ENCODE peak calls at places on chromosomes 7 and 10, in nine cellular contexts. D is neural progenitor cell, X is mammary epithelial cell, H is MM.1S, T is HCT116, Q is neuronal stem cell, L is IMR-90, N is colonic mucosa, S is mesendoderm. R is an unnamed sample.

GRCh38 chr7:47227762-47228177 is 354.1 kb downstream of the TNS3 start:
- DNase-seq in D (no peak), X (peak), H (no peak), T (peak), Q (no peak), L (peak), N (no peak), S (no peak), R (peak)

GRCh38 chr10:129872001-129872400 is 92.1 kb downstream of the EBF3 start:
- DNase-seq in D (peak), X (no peak), H (no peak), T (no peak), Q (no peak), L (no peak), N (no peak), S (peak), R (no peak)

GRCh38 chr10:99531696-99532050 is 1.1 kb upstream of the NKX2-3 start:
- DNase-seq in D (peak), X (no peak), H (no peak), T (no peak), Q (no peak), L (no peak), N (no peak), S (no peak), R (no peak)

GRCh38 chr7:47330026-47330425 is 251.9 kb downstream of the TNS3 start:
- DNase-seq in D (no peak), X (no peak), H (no peak), T (no peak), Q (no peak), L (no peak), N (no peak), S (no peak), R (no peak)

GRCh38 chr7:137003606-137004005 is 135.2 kb downstream of the CHRM2 start:
- DNase-seq in D (no peak), X (no peak), H (no peak), T (no peak), Q (no peak), L (no peak), N (no peak), S (peak), R (no peak)

GRCh38 chr7:104862719-104863118 is 151.3 kb upstream of the KMT2E start:
- DNase-seq in D (peak), X (no peak), H (no peak), T (peak), Q (no peak), L (no peak), N (no peak), S (peak), R (no peak)

GRCh38 chr7:158828343-158829020 is 827 bp downstream of the ESYT2 start:
- DNase-seq in D (peak), X (peak), H (no peak), T (no peak), Q (peak), L (no peak), N (peak), S (peak), R (no peak)

GRCh38 chr7:38716397-38716796 is 85.2 kb upstream of the AMPH start:
- DNase-seq in D (no peak), X (no peak), H (no peak), T (no peak), Q (no peak), L (no peak), N (no peak), S (peak), R (no peak)

GRCh38 chr10:26242752-26243151 is 26.2 kb downstream of the GAD2 start:
- DNase-seq in D (peak), X (no peak), H (no peak), T (no peak), Q (peak), L (no peak), N (no peak), S (no peak), R (no peak)

GRCh38 chr7:152145853-152146466 is 120.5 kb downstream of the GALNT11 start:
- DNase-seq in D (peak), X (peak), H (peak), T (peak), Q (peak), L (peak), N (peak), S (peak), R (peak)

GRCh38 chr7:74684921-74685320 is 27.4 kb downstream of the GTF2I start:
- DNase-seq in D (no peak), X (no peak), H (no peak), T (no peak), Q (no peak), L (no peak), N (no peak), S (no peak), R (no peak)

DNA sequence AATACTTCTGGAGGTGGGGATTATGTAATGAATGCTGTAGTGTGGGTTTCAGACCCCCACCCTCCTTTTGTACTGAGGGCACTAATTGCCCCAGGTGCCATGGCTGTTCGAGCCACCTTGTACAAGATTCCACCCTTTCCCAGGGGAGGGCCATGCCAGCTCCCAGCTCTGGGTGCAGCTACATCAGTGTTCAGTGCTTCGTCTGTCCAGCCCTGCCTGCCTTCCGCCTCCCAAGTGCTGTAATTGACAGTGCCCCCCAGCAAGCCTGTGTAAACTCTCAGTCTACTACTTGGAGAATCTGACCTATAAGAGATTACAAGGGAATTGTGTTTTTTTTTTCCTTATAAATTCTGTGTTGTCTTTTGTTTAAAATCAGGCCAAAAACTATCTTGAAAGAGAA is 33.0 kb downstream of the GTF2I start:
- DNase-seq in D (no peak), X (no peak), H (no peak), T (no peak), Q (no peak), L (no peak), N (no peak), S (no peak), R (no peak)
- H3K9ac ChIP-seq in D (no peak), X (no peak), H (no peak), T (no peak), Q (no peak), L (no peak), N (no peak), S (no peak), R (no peak)

DNA sequence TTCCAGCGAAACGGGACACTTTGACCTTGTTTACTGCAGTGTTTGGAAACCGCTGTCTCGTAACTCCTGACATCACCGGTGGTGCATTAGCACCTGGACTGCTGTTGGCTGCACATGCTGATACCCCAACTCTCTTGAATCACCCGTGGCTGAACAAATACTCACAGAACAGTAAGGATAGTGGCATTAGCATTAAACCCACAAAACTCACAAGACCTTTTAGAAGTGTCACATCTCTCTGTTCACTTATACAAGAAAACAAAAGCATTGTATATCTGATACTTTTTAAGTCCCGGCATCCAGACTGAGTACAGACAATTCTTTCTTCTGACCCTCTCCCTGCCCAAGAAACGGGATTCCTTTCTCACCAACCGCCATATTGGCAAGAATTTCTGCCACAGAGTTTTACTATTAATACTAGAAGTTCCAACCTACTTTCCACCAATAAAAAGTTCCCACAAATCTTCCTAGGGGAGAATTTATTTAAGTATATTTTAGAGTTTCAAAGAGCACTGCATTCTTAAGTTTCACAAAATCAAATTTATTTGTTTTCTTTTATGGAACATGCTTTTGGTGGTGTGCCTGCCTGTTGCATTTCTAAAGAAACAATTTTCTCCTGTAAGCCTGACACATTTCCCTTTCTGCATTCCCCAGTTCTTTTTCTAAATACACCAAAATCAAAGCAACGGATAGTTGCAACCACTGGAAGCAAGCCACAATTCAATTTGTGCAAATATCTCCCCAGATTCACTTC is 208.4 kb upstream of the KLF14 start:
- DNase-seq in D (no peak), X (peak), H (no peak), T (no peak), Q (no peak), L (peak), N (peak), S (no peak), R (peak)
- H3K9ac ChIP-seq in D (no peak), X (peak), H (no peak), T (peak), Q (no peak), L (peak), N (peak), S (no peak), R (peak)

DNA sequence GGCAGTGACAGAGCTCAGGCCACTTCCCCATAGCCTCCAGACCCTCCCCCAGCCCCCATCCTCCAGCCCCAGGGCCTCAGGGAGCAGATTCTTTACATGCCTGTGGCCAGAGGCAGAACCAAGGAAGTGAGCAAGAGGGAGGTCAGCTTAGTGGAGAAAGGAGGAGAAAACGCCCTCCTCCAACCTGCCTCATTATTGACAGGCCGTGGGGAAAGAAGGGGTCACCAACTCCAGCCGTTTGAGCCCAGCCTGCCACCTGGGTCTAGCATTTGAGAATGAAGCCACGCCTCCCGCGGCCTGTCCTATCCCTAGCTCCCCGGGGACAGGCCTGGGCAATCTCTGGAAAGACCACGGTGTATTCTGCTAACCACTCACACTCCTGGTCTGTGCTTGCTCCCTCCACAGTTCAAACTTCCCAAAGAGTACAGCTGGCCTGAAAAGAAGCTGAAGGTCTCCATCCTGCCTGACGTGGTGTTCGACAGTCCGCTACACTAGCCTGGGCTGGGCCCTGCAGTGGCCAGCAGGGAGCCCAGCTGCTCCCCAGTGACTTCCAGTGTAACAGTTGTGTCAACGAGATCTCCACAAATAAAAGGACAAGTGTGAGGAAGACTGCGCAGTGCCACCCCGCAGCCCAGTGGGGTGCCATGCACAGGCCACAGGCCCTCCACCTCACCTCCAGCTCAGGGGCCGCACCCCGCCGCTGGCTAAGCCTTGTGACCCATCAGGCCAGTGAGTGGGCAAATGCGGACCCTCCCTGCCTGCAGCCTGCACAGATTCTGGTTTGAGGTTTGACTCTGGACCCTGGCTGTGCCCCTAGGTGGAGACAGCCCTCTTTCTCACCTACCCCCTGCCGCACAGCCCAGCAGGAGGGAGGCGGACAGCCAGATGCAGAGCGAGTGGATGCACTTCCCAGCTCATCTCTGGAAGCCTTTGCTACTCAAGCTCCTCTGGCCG is 14.3 kb upstream of the TRIM8 start:
- DNase-seq in D (peak), X (peak), H (no peak), T (no peak), Q (peak), L (peak), N (no peak), S (peak), R (peak)
- H3K9ac ChIP-seq in D (no peak), X (no peak), H (no peak), T (peak), Q (peak), L (peak), N (no peak), S (peak), R (peak)

GRCh38 chr10:126905776-126906703 is 812 bp downstream of the DOCK1 start:
- DNase-seq in D (peak), X (no peak), H (no peak), T (no peak), Q (peak), L (peak), N (peak), S (peak), R (no peak)

GRCh38 chr10:126903646-126904360 is 1.4 kb upstream of the DOCK1 start:
- DNase-seq in D (no peak), X (no peak), H (no peak), T (no peak), Q (no peak), L (no peak), N (no peak), S (no peak), R (no peak)

GRCh38 chr10:126904493-126904806 is 778 bp upstream of the DOCK1 start:
- DNase-seq in D (no peak), X (no peak), H (no peak), T (no peak), Q (no peak), L (no peak), N (no peak), S (no peak), R (no peak)

GRCh38 chr10:126906704-126907422 is 1.6 kb downstream of the DOCK1 start:
- DNase-seq in D (no peak), X (no peak), H (no peak), T (no peak), Q (no peak), L (no peak), N (no peak), S (no peak), R (no peak)

DNA sequence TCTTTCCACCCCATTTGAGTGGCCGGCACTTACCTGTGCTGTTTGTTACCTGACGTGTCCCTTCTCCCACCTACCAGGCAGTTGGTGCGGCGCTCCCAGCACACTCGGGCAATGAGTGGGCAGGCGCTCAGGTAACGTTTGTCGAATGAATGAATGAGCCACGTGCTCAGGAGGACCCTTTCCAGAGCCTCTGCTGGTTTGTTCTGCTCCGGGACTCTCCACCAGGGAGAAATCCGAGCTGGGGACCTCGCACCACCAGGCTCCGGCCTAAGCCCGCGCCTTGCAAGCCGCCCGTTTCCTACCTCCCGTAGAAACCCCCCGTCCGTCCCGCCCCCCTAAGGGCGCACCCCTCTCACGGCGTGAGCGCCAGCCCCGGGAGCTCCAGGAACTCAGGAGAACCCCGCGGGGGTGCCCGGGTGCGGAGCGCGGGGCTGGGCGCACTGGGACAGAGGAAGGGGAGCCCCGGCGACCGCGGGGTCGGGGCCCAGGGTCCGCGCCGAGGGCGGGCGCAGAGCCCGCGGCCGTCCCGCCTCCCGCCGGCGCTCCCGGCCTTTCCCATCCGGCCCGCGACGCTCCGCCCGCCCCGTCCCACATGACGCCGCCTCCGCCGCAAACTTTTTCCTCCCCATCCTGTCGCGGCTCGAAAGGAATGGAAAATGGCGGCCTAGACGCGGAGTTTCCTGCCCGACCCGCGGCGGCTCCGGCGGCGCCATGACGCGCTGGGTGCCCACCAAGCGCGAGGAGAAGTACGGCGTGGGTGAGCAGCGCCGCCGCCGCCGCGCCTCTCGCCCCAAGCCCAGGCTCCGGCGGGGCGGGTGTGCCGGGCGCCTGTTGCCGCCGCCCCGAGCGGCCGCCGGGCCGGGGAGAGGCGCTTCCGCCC is at the start of gene DOCK1:
- DNase-seq in D (peak), X (peak), H (no peak), T (peak), Q (peak), L (peak), N (peak), S (peak), R (peak)
- H3K9ac ChIP-seq in D (peak), X (peak), H (no peak), T (peak), Q (peak), L (peak), N (peak), S (peak), R (peak)

DNA sequence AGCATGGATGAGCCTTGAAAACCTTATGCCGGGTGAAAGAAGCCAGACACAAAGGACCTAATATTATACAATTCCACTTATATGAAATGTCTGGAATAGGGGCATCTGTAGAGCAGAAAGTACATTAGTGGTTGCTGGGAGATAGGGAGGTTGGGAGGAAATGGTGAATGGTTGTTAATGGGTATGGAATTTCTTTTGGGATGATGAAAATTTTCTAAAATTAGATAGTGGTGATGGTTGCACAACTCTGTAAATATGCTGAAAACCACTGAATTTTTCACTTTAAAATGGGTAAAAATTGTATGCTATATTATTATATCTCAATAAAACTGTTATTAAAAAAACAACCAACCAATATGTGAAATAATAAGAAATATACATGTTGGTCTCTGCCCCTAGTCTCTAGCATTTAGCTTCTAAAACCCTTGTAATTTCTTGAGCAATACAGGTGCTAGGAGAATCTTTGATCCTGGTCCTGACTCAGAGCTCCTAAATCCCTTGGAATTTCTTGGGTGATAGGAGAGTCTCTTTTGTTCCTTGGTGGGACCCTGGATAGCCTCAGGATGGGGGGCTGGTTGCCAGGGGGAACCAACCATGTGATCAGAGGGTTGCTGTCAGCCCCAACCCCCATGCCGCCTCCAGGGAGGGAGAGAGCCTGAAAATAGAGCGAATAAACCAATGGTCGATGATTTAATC is 64.0 kb downstream of the TACR2 start:
- DNase-seq in D (no peak), X (no peak), H (no peak), T (no peak), Q (no peak), L (peak), N (no peak), S (peak), R (peak)
- H3K9ac ChIP-seq in D (no peak), X (no peak), H (no peak), T (no peak), Q (no peak), L (no peak), N (no peak), S (no peak), R (peak)

GRCh38 chr7:131536361-131536849 is 20.0 kb downstream of the PODXL start:
- DNase-seq in D (no peak), X (no peak), H (no peak), T (no peak), Q (no peak), L (no peak), N (no peak), S (no peak), R (no peak)

GRCh38 chr7:131538071-131538790 is 18.2 kb downstream of the PODXL start:
- DNase-seq in D (no peak), X (no peak), H (no peak), T (peak), Q (no peak), L (peak), N (no peak), S (peak), R (peak)

GRCh38 chr7:131540491-131541162 is 15.8 kb downstream of the PODXL start:
- DNase-seq in D (no peak), X (no peak), H (no peak), T (no peak), Q (no peak), L (no peak), N (no peak), S (peak), R (no peak)

GRCh38 chr7:131537581-131537980 is 18.8 kb downstream of the PODXL start:
- DNase-seq in D (no peak), X (no peak), H (no peak), T (no peak), Q (no peak), L (no peak), N (no peak), S (no peak), R (no peak)

DNA sequence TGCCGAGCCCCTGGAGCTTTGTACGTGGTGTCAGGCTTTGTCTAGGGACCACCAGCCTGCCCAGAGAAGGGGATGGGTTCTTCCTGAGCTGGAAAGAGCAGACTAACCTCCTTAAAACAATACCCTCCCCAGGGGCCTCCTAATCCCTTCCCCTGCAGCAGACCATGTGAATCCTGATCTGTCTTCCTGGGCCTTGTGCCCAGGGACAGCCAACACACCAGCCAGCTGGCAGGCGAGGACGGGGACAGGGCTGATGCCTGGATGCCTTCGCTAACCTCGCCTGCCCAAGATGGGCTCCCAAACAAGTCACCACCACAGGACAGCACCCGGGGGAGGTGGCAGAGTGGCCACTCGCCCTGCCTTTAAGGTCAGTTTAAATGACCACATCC is 17.6 kb downstream of the PODXL start:
- DNase-seq in D (peak), X (no peak), H (no peak), T (no peak), Q (no peak), L (no peak), N (no peak), S (peak), R (no peak)
- H3K9ac ChIP-seq in D (no peak), X (no peak), H (no peak), T (peak), Q (no peak), L (no peak), N (no peak), S (peak), R (peak)